ENCODE peak calls at places on chromosomes 16 and 17, in seven cellular contexts. Y is gastrocnemius medialis; Q is fibroblast of pulmonary artery; L is astrocyte of the hippocampus; M is hypothalamus; P is D341Med; E is effector CD4-positive, alpha-beta T cell. H is an unnamed sample.

GRCh38 chr16:30091474-30092372 is at the start of gene TBX6:
- DNase-seq in Y (peak), Q (peak), L (peak), M (peak), P (peak), E (peak), H (peak)

GRCh38 chr17:19021622-19022083 is 17.1 kb upstream of the FAM83G start:
- DNase-seq in Y (no peak), Q (no peak), L (no peak), M (no peak), P (no peak), E (peak), H (no peak)

GRCh38 chr17:17506893-17507464 is 10.8 kb upstream of the RASD1 start:
- DNase-seq in Y (no peak), Q (no peak), L (peak), M (no peak), P (no peak), E (no peak), H (peak)

GRCh38 chr16:27286446-27286845 is 17.9 kb upstream of the NSMCE1 start:
- DNase-seq in Y (no peak), Q (peak), L (peak), M (no peak), P (no peak), E (no peak), H (no peak)

GRCh38 chr17:68834328-68834836 is 120.8 kb downstream of the ABCA8 start:
- DNase-seq in Y (no peak), Q (no peak), L (no peak), M (no peak), P (no peak), E (no peak), H (no peak)

GRCh38 chr16:86300746-86301480 is 209.4 kb upstream of the FOXF1 start:
- DNase-seq in Y (no peak), Q (no peak), L (no peak), M (no peak), P (peak), E (no peak), H (no peak)

GRCh38 chr17:32525116-32525515 is 38.3 kb downstream of the CDK5R1 start:
- DNase-seq in Y (no peak), Q (peak), L (peak), M (no peak), P (no peak), E (no peak), H (no peak)

GRCh38 chr16:82761858-82762257 is 135.1 kb downstream of the CDH13 start:
- DNase-seq in Y (no peak), Q (peak), L (peak), M (no peak), P (no peak), E (no peak), H (no peak)